ENCODE peak calls at places on chromosomes 13 and 19, in six cellular contexts. B is Calu3; Y is activated CD8-positive, alpha-beta memory T cell treated with anti-CD3 and anti-CD28 coated beads for 48 hours; P is astrocyte of the hippocampus; Q is stimulated activated CD4-positive, alpha-beta T cell treated with anti-CD3 and anti-CD28 coated beads, Interleukin-4, amount 100 ng/mL, for 24 hours; D is progenitor cell of endocrine pancreas. R is an unnamed sample.

GRCh38 chr19:10812902-10813404 is 23.1 kb downstream of the TMED1 start:
- DNase-seq in B (no peak), Y (no peak), P (peak; percentile 89), Q (peak; percentile 39), D (no peak), R (peak; percentile 12)

GRCh38 chr19:56930647-56931592 is 90.4 kb upstream of the PEG3 start:
- DNase-seq in B (no peak), Y (no peak), P (no peak), Q (no peak), D (no peak), R (peak; percentile 59)

GRCh38 chr13:67175836-67176235 is 54.3 kb downstream of the PCDH9 start:
- DNase-seq in B (no peak), Y (no peak), P (no peak), Q (no peak), D (no peak), R (no peak)

GRCh38 chr13:107099661-107100060 is 531.7 kb upstream of the ARGLU1 start:
- DNase-seq in B (no peak), Y (no peak), P (peak; percentile 58), Q (no peak), D (no peak), R (no peak)

GRCh38 chr13:41428155-41428554 is 29.2 kb upstream of the RGCC start:
- DNase-seq in B (no peak), Y (no peak), P (peak; percentile 22), Q (peak; percentile 21), D (no peak), R (no peak)

GRCh38 chr13:92682832-92683517 is 543.6 kb upstream of the GPC6 start:
- DNase-seq in B (no peak), Y (no peak), P (no peak), Q (no peak), D (no peak), R (no peak)

GRCh38 chr19:17555929-17556813 is 722 bp downstream of the COLGALT1 start:
- DNase-seq in B (peak; percentile 52), Y (peak; percentile 28), P (peak; percentile 60), Q (peak; percentile 45), D (no peak), R (peak; percentile 26)

GRCh38 chr19:13794388-13794751 is 873 bp upstream of the ZSWIM4 start:
- DNase-seq in B (peak; percentile 75), Y (no peak), P (peak; percentile 97), Q (no peak), D (no peak), R (no peak)

GRCh38 chr19:33409906-33410685 is 36.6 kb downstream of the CEBPG start:
- DNase-seq in B (no peak), Y (no peak), P (no peak), Q (no peak), D (no peak), R (no peak)